ENCODE peak calls at places on chromosomes 7 and 10, in nine cellular contexts. Z is tibial artery, T is adrenal gland, L is cardiac muscle cell, F is SJCRH30, M is DND-41, W is Peyer's patch, Y is thoracic aorta, I is suprapubic skin. K is an unnamed sample. For H3K27me3 and H3K4me1, the result is how much of the 10 kb centered on the place peaks cover.

GRCh38 chr7:27124096-27124978 is 6.2 kb downstream of the HOXA4 start:
- DNase-seq in I (no peak), W (peak), Y (no peak), Z (no peak), F (no peak), T (peak), M (no peak), L (no peak), K (no peak)

GRCh38 chr7:517848-518629 is 1.6 kb downstream of the PDGFA start:
- DNase-seq in W (no peak), L (peak), T (peak), Y (no peak), M (peak), F (peak), Z (peak), I (no peak), K (no peak)

GRCh38 chr10:17599089-17599488 is 18.1 kb downstream of the HACD1 start:
- DNase-seq in L (peak), Y (no peak), I (no peak), M (no peak), Z (no peak), F (no peak), W (no peak), T (no peak), K (no peak)

GRCh38 chr7:84637568-84638338 is 443.2 kb upstream of the SEMA3A start:
- DNase-seq in I (no peak), T (no peak), F (peak), M (no peak), Z (no peak), Y (no peak), L (peak), W (no peak), K (no peak)

GRCh38 chr10:117762819-117763172 is 220.2 kb downstream of the EMX2 start:
- DNase-seq in I (no peak), F (no peak), L (no peak), M (no peak), Z (no peak), W (no peak), T (no peak), Y (no peak), K (no peak)

GRCh38 chr7:123674399-123675091 is 18.9 kb downstream of the LMOD2 start:
- DNase-seq in Y (no peak), M (no peak), Z (no peak), L (no peak), F (peak), T (no peak), W (no peak), I (no peak), K (no peak)

GRCh38 chr7:79137942-79138341 is 315.5 kb downstream of the MAGI2 start:
- DNase-seq in Z (no peak), L (no peak), W (no peak), Y (no peak), I (no peak), M (no peak), T (no peak), F (no peak), K (no peak)

GRCh38 chr10:1513221-1513620 is 224.1 kb downstream of the ADARB2 start:
- DNase-seq in L (no peak), W (no peak), F (no peak), Z (no peak), T (no peak), Y (no peak), M (no peak), I (no peak), K (no peak)

GRCh38 chr7:6430271-6430940 is 17.3 kb downstream of the DAGLB start:
- DNase-seq in W (no peak), L (peak), Z (no peak), T (no peak), Y (no peak), M (peak), I (no peak), F (no peak), K (no peak)

GRCh38 chr7:36944843-36945242 is 220.5 kb upstream of the AOAH start:
- DNase-seq in W (no peak), T (no peak), Z (no peak), F (no peak), Y (no peak), I (no peak), L (no peak), M (no peak), K (no peak)

GRCh38 chr7:130380121-130380860 is at the start of gene CPA1:
- DNase-seq in M (no peak), I (no peak), L (peak), W (no peak), T (no peak), Y (no peak), Z (no peak), F (peak), K (no peak)

GRCh38 chr10:114932945-114933344 is 5.0 kb upstream of the TRUB1 start:
- DNase-seq in M (no peak), Y (no peak), F (no peak), T (no peak), L (no peak), I (no peak), W (no peak), Z (no peak), K (no peak)

GRCh38 chr10:93596539-93596938 is 4.5 kb downstream of the RBP4 start:
- DNase-seq in W (no peak), L (no peak), F (peak), I (no peak), Y (no peak), M (no peak), T (no peak), Z (no peak), K (no peak)

GRCh38 chr7:94297397-94297838 is 97.3 kb upstream of the COL1A2 start:
- DNase-seq in T (peak), Z (peak), L (no peak), I (peak), M (no peak), W (no peak), F (no peak), Y (peak), K (no peak)

DNA sequence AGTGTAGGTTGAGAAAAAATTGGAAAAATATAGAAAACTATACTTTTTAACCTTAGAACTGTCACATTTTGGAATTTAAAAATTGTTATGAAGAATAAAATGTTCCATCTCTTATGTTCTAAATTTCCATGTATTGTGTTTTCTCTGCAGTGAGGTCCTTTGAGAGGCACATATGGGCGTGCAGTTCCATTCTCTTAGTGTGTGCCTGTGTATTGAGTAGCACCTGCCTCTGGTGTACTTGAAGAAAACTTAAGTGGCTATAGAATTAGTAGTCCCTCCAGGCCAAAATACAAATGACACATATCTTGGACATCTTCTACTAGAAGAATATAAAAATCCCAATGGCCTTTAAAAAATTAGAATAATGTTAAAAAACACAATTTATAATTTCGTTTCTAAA is 149.2 kb downstream of the BICC1 start:
- DNase-seq in I (no peak), Z (no peak), M (no peak), Y (no peak), W (no peak), L (no peak), T (no peak), F (no peak), K (no peak)
- H3K4me3 ChIP-seq in I (no peak), Z (no peak), M (no peak), Y (no peak), W (no peak), L (no peak), T (no peak), F (no peak), K (no peak)

GRCh38 chr7:108598858-108599257 is 29.2 kb downstream of the DNAJB9 start:
- DNase-seq in M (no peak), Z (no peak), W (no peak), T (no peak), L (no peak), I (no peak), F (no peak), Y (no peak), K (no peak)

GRCh38 chr7:108598153-108598552 is 28.5 kb downstream of the DNAJB9 start:
- DNase-seq in F (no peak), Z (no peak), I (no peak), Y (no peak), W (no peak), L (no peak), T (no peak), M (no peak), K (no peak)

GRCh38 chr7:108603922-108604684 is 34.4 kb downstream of the DNAJB9 start:
- DNase-seq in Y (no peak), I (no peak), T (no peak), W (no peak), M (no peak), F (no peak), Z (no peak), L (no peak), K (no peak)

GRCh38 chr7:108596560-108596959 is 26.9 kb downstream of the DNAJB9 start:
- DNase-seq in T (no peak), L (no peak), M (no peak), W (no peak), Z (no peak), I (no peak), F (no peak), Y (no peak), K (no peak)

GRCh38 chr7:108600399-108600798 is 30.7 kb downstream of the DNAJB9 start:
- DNase-seq in I (no peak), M (no peak), T (no peak), W (no peak), L (no peak), F (no peak), Y (no peak), Z (no peak), K (no peak)
- H3K27me3 ChIP-seq in I (under half), M (under half), T (under half), W (under half), L (under half), F (under half), Y (under half), Z (under half), K (under half)

DNA sequence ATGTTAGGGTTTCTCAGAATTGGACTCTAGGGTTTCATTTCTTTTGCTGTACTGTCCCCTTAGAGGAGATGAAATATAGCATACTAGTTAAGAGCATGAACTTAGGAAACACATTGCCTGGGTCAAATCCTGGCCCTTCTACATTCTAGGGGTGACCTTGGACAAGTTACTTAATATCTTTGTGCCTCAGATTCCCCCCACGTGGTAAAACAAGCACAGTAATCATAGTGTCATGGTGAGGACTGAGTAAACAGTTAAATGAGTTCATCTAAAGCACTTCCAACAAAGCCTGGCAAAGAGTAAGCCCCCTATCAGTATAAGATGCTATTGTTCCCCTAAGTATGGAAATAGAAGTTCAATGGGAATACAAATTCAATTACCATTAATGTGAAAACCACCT is 5.1 kb downstream of the DPY19L1 start:
- DNase-seq in I (no peak), Z (no peak), L (no peak), T (no peak), F (no peak), W (no peak), M (no peak), Y (no peak), K (no peak)
- H3K4me1 ChIP-seq in I (under half), Z (under half), L (under half), T (under half), F (under half), W (under half), M (under half), Y (under half), K (under half)

DNA sequence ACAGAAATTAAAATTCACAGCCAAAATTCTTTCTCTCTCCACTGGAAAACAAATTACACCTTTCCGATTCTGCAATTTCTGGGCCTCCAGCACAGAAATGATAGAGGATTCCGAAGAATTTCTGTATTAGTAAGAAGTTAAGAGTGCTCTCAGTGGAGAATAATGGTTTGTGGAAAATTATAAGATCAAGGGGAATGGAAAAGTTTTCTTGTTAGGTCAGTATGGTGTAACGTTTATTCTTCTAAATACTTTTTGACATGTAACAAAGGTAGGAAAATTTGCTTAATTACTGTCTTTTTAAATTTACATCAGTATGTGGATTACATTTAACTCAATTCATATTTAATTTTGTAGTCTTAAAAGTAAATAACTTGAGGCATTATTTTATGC is 288.3 kb upstream of the NFE2L3 start:
- DNase-seq in M (no peak), Y (no peak), W (no peak), F (no peak), Z (no peak), L (no peak), T (no peak), I (no peak), K (no peak)
- H3K4me3 ChIP-seq in M (no peak), Y (no peak), W (no peak), F (no peak), Z (no peak), L (no peak), T (no peak), I (no peak), K (no peak)

DNA sequence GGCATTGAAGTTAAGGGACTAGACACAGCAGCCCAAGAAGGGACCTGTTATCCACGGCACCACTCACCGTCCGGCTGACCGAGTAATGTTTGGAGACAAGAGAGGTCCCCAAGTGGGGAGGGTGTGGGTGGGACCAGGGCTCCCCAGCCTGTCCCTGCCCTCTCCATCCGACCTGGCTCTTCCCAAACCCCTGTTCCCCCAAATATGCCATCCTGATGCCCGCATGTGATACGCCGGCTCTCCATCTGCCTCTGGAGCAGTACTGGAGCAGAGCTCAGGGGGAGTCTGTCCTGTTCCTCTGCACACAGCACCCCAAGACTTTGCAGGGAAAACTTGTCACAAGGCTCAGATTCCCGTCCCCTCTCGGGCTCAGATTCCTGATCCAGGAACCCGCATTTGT is 39.1 kb upstream of the NUB1 start:
- DNase-seq in F (no peak), M (no peak), Y (no peak), L (no peak), Z (no peak), T (no peak), I (no peak), W (no peak), K (no peak)
- H3K27me3 ChIP-seq in F (under half), M (under half), Y (under half), L (under half), Z (under half), T (under half), I (under half), W (under half), K (under half)

GRCh38 chr7:100163871-100164270 is 4.5 kb downstream of the GAL3ST4 start:
- DNase-seq in W (no peak), T (no peak), L (no peak), Y (no peak), F (no peak), I (no peak), M (no peak), Z (no peak), K (no peak)
- H3K4me1 ChIP-seq in W (under half), T (under half), L (under half), Y (under half), F (under half), I (half or more), M (under half), Z (under half), K (half or more)